ENCODE peak calls at places on chromosome 14, in nine cellular contexts. One of them, this sample, is unnamed.

GRCh38 chr14:92356677-92357076 is 33.7 kb downstream of the SLC24A4 start:
- DNase-seq in HS-27A: no peak
- DNase-seq in stimulated activated CD8-positive, alpha-beta memory T cell treated with anti-CD3 and anti-CD28 coated beads, Interleukin-2, amount 100 ng/mL, for 1 hour: no peak
- DNase-seq in CMK: no peak
- DNase-seq in mesendoderm: no peak
- DNase-seq in ureter: no peak
- DNase-seq in sigmoid colon: no peak
- DNase-seq in HT1080: no peak
- DNase-seq in IMR-90: no peak
- DNase-seq in this sample: no peak

GRCh38 chr14:55874785-55875184 is 243.4 kb upstream of the PELI2 start:
- DNase-seq in HS-27A: no peak
- DNase-seq in HT1080: no peak
- DNase-seq in sigmoid colon: no peak
- DNase-seq in stimulated activated CD8-positive, alpha-beta memory T cell treated with anti-CD3 and anti-CD28 coated beads, Interleukin-2, amount 100 ng/mL, for 1 hour: no peak
- DNase-seq in CMK: no peak
- DNase-seq in IMR-90: no peak
- DNase-seq in mesendoderm: no peak
- DNase-seq in ureter: no peak
- DNase-seq in this sample: no peak

GRCh38 chr14:93789366-93790130 is 1.3 kb upstream of the PRIMA1 start:
- DNase-seq in mesendoderm: peak
- DNase-seq in HS-27A: no peak
- DNase-seq in CMK: no peak
- DNase-seq in ureter: no peak
- DNase-seq in IMR-90: no peak
- DNase-seq in HT1080: no peak
- DNase-seq in sigmoid colon: peak
- DNase-seq in stimulated activated CD8-positive, alpha-beta memory T cell treated with anti-CD3 and anti-CD28 coated beads, Interleukin-2, amount 100 ng/mL, for 1 hour: no peak
- DNase-seq in this sample: no peak

GRCh38 chr14:89004195-89004594 is 179.7 kb downstream of the TTC8 start:
- DNase-seq in HS-27A: no peak
- DNase-seq in mesendoderm: no peak
- DNase-seq in sigmoid colon: no peak
- DNase-seq in IMR-90: peak
- DNase-seq in HT1080: no peak
- DNase-seq in stimulated activated CD8-positive, alpha-beta memory T cell treated with anti-CD3 and anti-CD28 coated beads, Interleukin-2, amount 100 ng/mL, for 1 hour: no peak
- DNase-seq in CMK: no peak
- DNase-seq in ureter: no peak
- DNase-seq in this sample: no peak

GRCh38 chr14:79781882-79782281 is 429.4 kb downstream of the DIO2 start:
- DNase-seq in ureter: no peak
- DNase-seq in HS-27A: no peak
- DNase-seq in mesendoderm: no peak
- DNase-seq in HT1080: no peak
- DNase-seq in stimulated activated CD8-positive, alpha-beta memory T cell treated with anti-CD3 and anti-CD28 coated beads, Interleukin-2, amount 100 ng/mL, for 1 hour: no peak
- DNase-seq in IMR-90: peak
- DNase-seq in sigmoid colon: no peak
- DNase-seq in CMK: no peak
- DNase-seq in this sample: no peak

GRCh38 chr14:85487215-85487614 is 42.7 kb upstream of the FLRT2 start:
- DNase-seq in IMR-90: peak
- DNase-seq in ureter: no peak
- DNase-seq in mesendoderm: no peak
- DNase-seq in stimulated activated CD8-positive, alpha-beta memory T cell treated with anti-CD3 and anti-CD28 coated beads, Interleukin-2, amount 100 ng/mL, for 1 hour: no peak
- DNase-seq in HT1080: no peak
- DNase-seq in sigmoid colon: no peak
- DNase-seq in HS-27A: no peak
- DNase-seq in CMK: no peak
- DNase-seq in this sample: no peak

GRCh38 chr14:105913221-105913620 is 386.8 kb downstream of the TMEM121 start:
- DNase-seq in CMK: no peak
- DNase-seq in HS-27A: no peak
- DNase-seq in HT1080: no peak
- DNase-seq in IMR-90: no peak
- DNase-seq in sigmoid colon: no peak
- DNase-seq in stimulated activated CD8-positive, alpha-beta memory T cell treated with anti-CD3 and anti-CD28 coated beads, Interleukin-2, amount 100 ng/mL, for 1 hour: no peak
- DNase-seq in ureter: no peak
- DNase-seq in mesendoderm: no peak
- DNase-seq in this sample: no peak

GRCh38 chr14:68794856-68795601 is 2.2 kb upstream of the ZFP36L1 start:
- DNase-seq in sigmoid colon: peak
- DNase-seq in mesendoderm: peak
- DNase-seq in CMK: no peak
- DNase-seq in HS-27A: no peak
- DNase-seq in IMR-90: peak
- DNase-seq in stimulated activated CD8-positive, alpha-beta memory T cell treated with anti-CD3 and anti-CD28 coated beads, Interleukin-2, amount 100 ng/mL, for 1 hour: no peak
- DNase-seq in HT1080: peak
- DNase-seq in ureter: no peak
- DNase-seq in this sample: peak

GRCh38 chr14:25009891-25010290 is 40.1 kb downstream of the STXBP6 start:
- DNase-seq in stimulated activated CD8-positive, alpha-beta memory T cell treated with anti-CD3 and anti-CD28 coated beads, Interleukin-2, amount 100 ng/mL, for 1 hour: no peak
- DNase-seq in mesendoderm: peak
- DNase-seq in ureter: no peak
- DNase-seq in IMR-90: peak
- DNase-seq in CMK: no peak
- DNase-seq in sigmoid colon: no peak
- DNase-seq in HT1080: peak
- DNase-seq in HS-27A: peak
- DNase-seq in this sample: no peak

GRCh38 chr14:94376108-94376975 is 12.1 kb downstream of the SERPINA1 start:
- DNase-seq in stimulated activated CD8-positive, alpha-beta memory T cell treated with anti-CD3 and anti-CD28 coated beads, Interleukin-2, amount 100 ng/mL, for 1 hour: no peak
- DNase-seq in HS-27A: no peak
- DNase-seq in sigmoid colon: peak
- DNase-seq in IMR-90: no peak
- DNase-seq in ureter: no peak
- DNase-seq in CMK: no peak
- DNase-seq in HT1080: no peak
- DNase-seq in mesendoderm: no peak
- DNase-seq in this sample: peak

GRCh38 chr14:100719976-100720520 is 6.6 kb upstream of the DLK1 start:
- DNase-seq in mesendoderm: no peak
- DNase-seq in sigmoid colon: no peak
- DNase-seq in HT1080: no peak
- DNase-seq in stimulated activated CD8-positive, alpha-beta memory T cell treated with anti-CD3 and anti-CD28 coated beads, Interleukin-2, amount 100 ng/mL, for 1 hour: no peak
- DNase-seq in IMR-90: no peak
- DNase-seq in CMK: no peak
- DNase-seq in ureter: no peak
- DNase-seq in HS-27A: no peak
- DNase-seq in this sample: no peak

GRCh38 chr14:103801459-103801858 is 45.9 kb downstream of the PPP1R13B start:
- DNase-seq in mesendoderm: peak
- DNase-seq in HT1080: peak
- DNase-seq in sigmoid colon: no peak
- DNase-seq in ureter: no peak
- DNase-seq in HS-27A: no peak
- DNase-seq in stimulated activated CD8-positive, alpha-beta memory T cell treated with anti-CD3 and anti-CD28 coated beads, Interleukin-2, amount 100 ng/mL, for 1 hour: no peak
- DNase-seq in CMK: no peak
- DNase-seq in IMR-90: peak
- DNase-seq in this sample: no peak

GRCh38 chr14:57865450-57866198 is at the start of gene SLC35F4:
- DNase-seq in mesendoderm: peak
- DNase-seq in ureter: no peak
- DNase-seq in CMK: no peak
- DNase-seq in IMR-90: no peak
- DNase-seq in HS-27A: no peak
- DNase-seq in stimulated activated CD8-positive, alpha-beta memory T cell treated with anti-CD3 and anti-CD28 coated beads, Interleukin-2, amount 100 ng/mL, for 1 hour: no peak
- DNase-seq in HT1080: peak
- DNase-seq in sigmoid colon: no peak
- DNase-seq in this sample: no peak

GRCh38 chr14:79352026-79352425 is 859.3 kb downstream of the DIO2 start:
- DNase-seq in mesendoderm: no peak
- DNase-seq in HT1080: no peak
- DNase-seq in CMK: no peak
- DNase-seq in stimulated activated CD8-positive, alpha-beta memory T cell treated with anti-CD3 and anti-CD28 coated beads, Interleukin-2, amount 100 ng/mL, for 1 hour: no peak
- DNase-seq in ureter: no peak
- DNase-seq in sigmoid colon: no peak
- DNase-seq in IMR-90: peak
- DNase-seq in HS-27A: no peak
- DNase-seq in this sample: no peak

GRCh38 chr14:75254381-75254821 is 24.2 kb upstream of the FOS start:
- DNase-seq in CMK: no peak
- DNase-seq in IMR-90: no peak
- DNase-seq in mesendoderm: no peak
- DNase-seq in ureter: peak
- DNase-seq in sigmoid colon: no peak
- DNase-seq in HT1080: no peak
- DNase-seq in HS-27A: no peak
- DNase-seq in stimulated activated CD8-positive, alpha-beta memory T cell treated with anti-CD3 and anti-CD28 coated beads, Interleukin-2, amount 100 ng/mL, for 1 hour: no peak
- DNase-seq in this sample: peak

GRCh38 chr14:60165547-60165876 is 314 bp upstream of the DHRS7 start:
- DNase-seq in HS-27A: no peak
- DNase-seq in mesendoderm: no peak
- DNase-seq in sigmoid colon: no peak
- DNase-seq in ureter: no peak
- DNase-seq in stimulated activated CD8-positive, alpha-beta memory T cell treated with anti-CD3 and anti-CD28 coated beads, Interleukin-2, amount 100 ng/mL, for 1 hour: no peak
- DNase-seq in CMK: no peak
- DNase-seq in HT1080: no peak
- DNase-seq in IMR-90: no peak
- DNase-seq in this sample: no peak

GRCh38 chr14:85175556-85175955 is 354.4 kb upstream of the FLRT2 start:
- DNase-seq in HS-27A: no peak
- DNase-seq in stimulated activated CD8-positive, alpha-beta memory T cell treated with anti-CD3 and anti-CD28 coated beads, Interleukin-2, amount 100 ng/mL, for 1 hour: no peak
- DNase-seq in mesendoderm: no peak
- DNase-seq in IMR-90: peak
- DNase-seq in CMK: no peak
- DNase-seq in ureter: no peak
- DNase-seq in HT1080: no peak
- DNase-seq in sigmoid colon: no peak
- DNase-seq in this sample: no peak

GRCh38 chr14:100533647-100534485 is 53.4 kb downstream of the BEGAIN start:
- DNase-seq in HT1080: no peak
- DNase-seq in sigmoid colon: peak
- DNase-seq in stimulated activated CD8-positive, alpha-beta memory T cell treated with anti-CD3 and anti-CD28 coated beads, Interleukin-2, amount 100 ng/mL, for 1 hour: no peak
- DNase-seq in mesendoderm: no peak
- DNase-seq in IMR-90: no peak
- DNase-seq in ureter: peak
- DNase-seq in CMK: no peak
- DNase-seq in HS-27A: no peak
- DNase-seq in this sample: peak

GRCh38 chr14:67186369-67186768 is 2.9 kb upstream of the GARIN2 start:
- DNase-seq in stimulated activated CD8-positive, alpha-beta memory T cell treated with anti-CD3 and anti-CD28 coated beads, Interleukin-2, amount 100 ng/mL, for 1 hour: no peak
- DNase-seq in mesendoderm: peak
- DNase-seq in HT1080: no peak
- DNase-seq in ureter: no peak
- DNase-seq in IMR-90: no peak
- DNase-seq in HS-27A: no peak
- DNase-seq in sigmoid colon: no peak
- DNase-seq in CMK: no peak
- DNase-seq in this sample: no peak

GRCh38 chr14:31207287-31207745 is 277 bp downstream of the HECTD1 start:
- DNase-seq in CMK: peak
- DNase-seq in HT1080: no peak
- DNase-seq in HS-27A: peak
- DNase-seq in IMR-90: no peak
- DNase-seq in sigmoid colon: no peak
- DNase-seq in mesendoderm: no peak
- DNase-seq in ureter: peak
- DNase-seq in stimulated activated CD8-positive, alpha-beta memory T cell treated with anti-CD3 and anti-CD28 coated beads, Interleukin-2, amount 100 ng/mL, for 1 hour: no peak
- DNase-seq in this sample: no peak

GRCh38 chr14:60964901-60965300 is 16.0 kb downstream of the TRMT5 start:
- DNase-seq in ureter: no peak
- DNase-seq in IMR-90: peak
- DNase-seq in stimulated activated CD8-positive, alpha-beta memory T cell treated with anti-CD3 and anti-CD28 coated beads, Interleukin-2, amount 100 ng/mL, for 1 hour: no peak
- DNase-seq in sigmoid colon: no peak
- DNase-seq in mesendoderm: no peak
- DNase-seq in HT1080: peak
- DNase-seq in CMK: no peak
- DNase-seq in HS-27A: no peak
- DNase-seq in this sample: no peak

GRCh38 chr14:86541969-86542368 is 1012.0 kb downstream of the FLRT2 start:
- DNase-seq in mesendoderm: no peak
- DNase-seq in IMR-90: no peak
- DNase-seq in HT1080: no peak
- DNase-seq in stimulated activated CD8-positive, alpha-beta memory T cell treated with anti-CD3 and anti-CD28 coated beads, Interleukin-2, amount 100 ng/mL, for 1 hour: no peak
- DNase-seq in CMK: no peak
- DNase-seq in sigmoid colon: no peak
- DNase-seq in HS-27A: no peak
- DNase-seq in ureter: no peak
- DNase-seq in this sample: no peak

GRCh38 chr14:31703056-31703455 is 141.9 kb downstream of the NUBPL start:
- DNase-seq in CMK: no peak
- DNase-seq in mesendoderm: no peak
- DNase-seq in HS-27A: no peak
- DNase-seq in sigmoid colon: no peak
- DNase-seq in stimulated activated CD8-positive, alpha-beta memory T cell treated with anti-CD3 and anti-CD28 coated beads, Interleukin-2, amount 100 ng/mL, for 1 hour: no peak
- DNase-seq in HT1080: no peak
- DNase-seq in IMR-90: peak
- DNase-seq in ureter: no peak
- DNase-seq in this sample: no peak

GRCh38 chr14:29734732-29735131 is 192.9 kb downstream of the PRKD1 start:
- DNase-seq in HS-27A: no peak
- DNase-seq in ureter: no peak
- DNase-seq in mesendoderm: peak
- DNase-seq in stimulated activated CD8-positive, alpha-beta memory T cell treated with anti-CD3 and anti-CD28 coated beads, Interleukin-2, amount 100 ng/mL, for 1 hour: no peak
- DNase-seq in CMK: no peak
- DNase-seq in sigmoid colon: no peak
- DNase-seq in IMR-90: no peak
- DNase-seq in HT1080: no peak
- DNase-seq in this sample: no peak

GRCh38 chr14:99436247-99437180 is 44.1 kb downstream of the SETD3 start:
- DNase-seq in HS-27A: no peak
- DNase-seq in ureter: no peak
- DNase-seq in IMR-90: peak
- DNase-seq in mesendoderm: no peak
- DNase-seq in sigmoid colon: no peak
- DNase-seq in stimulated activated CD8-positive, alpha-beta memory T cell treated with anti-CD3 and anti-CD28 coated beads, Interleukin-2, amount 100 ng/mL, for 1 hour: no peak
- DNase-seq in CMK: no peak
- DNase-seq in HT1080: no peak
- DNase-seq in this sample: no peak

GRCh38 chr14:101788016-101788695 is 26.6 kb downstream of the PPP2R5C start:
- DNase-seq in IMR-90: no peak
- DNase-seq in ureter: no peak
- DNase-seq in CMK: no peak
- DNase-seq in sigmoid colon: no peak
- DNase-seq in HT1080: no peak
- DNase-seq in HS-27A: no peak
- DNase-seq in stimulated activated CD8-positive, alpha-beta memory T cell treated with anti-CD3 and anti-CD28 coated beads, Interleukin-2, amount 100 ng/mL, for 1 hour: no peak
- DNase-seq in mesendoderm: no peak
- DNase-seq in this sample: no peak

GRCh38 chr14:76152333-76152681 is 585 bp downstream of the GPATCH2L start:
- DNase-seq in stimulated activated CD8-positive, alpha-beta memory T cell treated with anti-CD3 and anti-CD28 coated beads, Interleukin-2, amount 100 ng/mL, for 1 hour: peak
- DNase-seq in HT1080: peak
- DNase-seq in ureter: peak
- DNase-seq in CMK: peak
- DNase-seq in mesendoderm: peak
- DNase-seq in HS-27A: peak
- DNase-seq in IMR-90: peak
- DNase-seq in sigmoid colon: peak
- DNase-seq in this sample: peak

GRCh38 chr14:70909788-70910614 is 2.7 kb downstream of the PCNX1 start:
- DNase-seq in HT1080: no peak
- DNase-seq in ureter: no peak
- DNase-seq in stimulated activated CD8-positive, alpha-beta memory T cell treated with anti-CD3 and anti-CD28 coated beads, Interleukin-2, amount 100 ng/mL, for 1 hour: no peak
- DNase-seq in sigmoid colon: no peak
- DNase-seq in HS-27A: no peak
- DNase-seq in IMR-90: no peak
- DNase-seq in mesendoderm: peak
- DNase-seq in CMK: no peak
- DNase-seq in this sample: no peak

GRCh38 chr14:29215853-29216252 is 449.3 kb downstream of the FOXG1 start:
- DNase-seq in mesendoderm: no peak
- DNase-seq in CMK: no peak
- DNase-seq in IMR-90: no peak
- DNase-seq in ureter: no peak
- DNase-seq in stimulated activated CD8-positive, alpha-beta memory T cell treated with anti-CD3 and anti-CD28 coated beads, Interleukin-2, amount 100 ng/mL, for 1 hour: no peak
- DNase-seq in HS-27A: no peak
- DNase-seq in HT1080: no peak
- DNase-seq in sigmoid colon: no peak
- DNase-seq in this sample: no peak